ENCODE peak calls at places on chromosomes 6 and 20, in eight cellular contexts. R, B, K, L, T, Q, P and V are unnamed samples.

GRCh38 chr6:3231213-3232016 is 4.0 kb upstream of the TUBB2B start:
- DNase-seq in Q (peak; percentile 51), L (peak; percentile 88), P (peak; percentile 92), K (no peak), B (peak; percentile 55), R (peak; percentile 70), T (no peak), V (no peak)

GRCh38 chr6:140064371-140064770 is 689.9 kb upstream of the CITED2 start:
- DNase-seq in Q (no peak), K (no peak), B (peak; percentile 20), L (no peak), R (no peak), P (no peak), T (no peak), V (no peak)

GRCh38 chr6:87832025-87832825 is 130.2 kb upstream of the AKIRIN2 start:
- DNase-seq in B (no peak), P (no peak), T (no peak), Q (peak; percentile 58), K (no peak), L (peak; percentile 63), R (peak; percentile 49), V (no peak)

GRCh38 chr20:56469077-56469449 is 636 bp downstream of the RTF2 start:
- DNase-seq in L (peak; percentile 21), Q (no peak), T (no peak), R (no peak), K (no peak), B (no peak), P (no peak), V (no peak)

GRCh38 chr20:48360338-48360698 is 467.5 kb downstream of the PREX1 start:
- DNase-seq in T (no peak), K (no peak), L (no peak), P (no peak), B (no peak), R (no peak), Q (no peak), V (no peak)

GRCh38 chr6:90790696-90791095 is 203.8 kb upstream of the MAP3K7 start:
- DNase-seq in P (no peak), L (peak; percentile 87), Q (peak; percentile 77), T (no peak), R (no peak), K (no peak), B (no peak), V (no peak)

GRCh38 chr20:24998631-24999445 is 6.3 kb upstream of the APMAP start:
- DNase-seq in R (no peak), K (no peak), T (no peak), B (peak; percentile 2), Q (no peak), P (peak; percentile 83), L (peak; percentile 31), V (peak; percentile 34)

GRCh38 chr6:40356242-40356910 is 230.8 kb downstream of the LRFN2 start:
- DNase-seq in P (peak; percentile 46), K (no peak), B (no peak), L (peak; percentile 55), T (peak; percentile 4), Q (no peak), R (no peak), V (no peak)

GRCh38 chr6:154792761-154793160 is 59.5 kb downstream of the SCAF8 start:
- DNase-seq in B (no peak), P (no peak), K (no peak), R (peak; percentile 85), L (peak; percentile 14), T (no peak), Q (peak; percentile 63), V (no peak)

GRCh38 chr20:33945391-33946079 is 48.2 kb upstream of the RALY start:
- DNase-seq in K (no peak), Q (peak; percentile 91), R (peak; percentile 58), B (no peak), L (peak; percentile 94), P (no peak), T (no peak), V (no peak)

GRCh38 chr20:12941025-12941424 is 67.7 kb upstream of the SPTLC3 start:
- DNase-seq in R (peak; percentile 68), K (no peak), T (no peak), Q (peak; percentile 29), B (no peak), L (no peak), P (no peak), V (no peak)

GRCh38 chr20:37386505-37387201 is 40.7 kb downstream of the SRC start:
- DNase-seq in B (peak; percentile 9), P (no peak), T (peak; percentile 51), Q (no peak), R (no peak), L (no peak), K (no peak), V (no peak)

GRCh38 chr6:134176283-134176975 is 124.0 kb upstream of the SLC2A12 start:
- DNase-seq in P (peak; percentile 88), L (peak; percentile 76), Q (peak; percentile 35), K (no peak), R (peak; percentile 21), T (no peak), B (peak; percentile 54), V (no peak)

GRCh38 chr6:85126448-85127178 is 323.3 kb upstream of the NT5E start:
- DNase-seq in R (peak; percentile 67), L (peak; percentile 80), Q (peak; percentile 67), B (no peak), P (peak; percentile 90), T (peak; percentile 39), K (no peak), V (peak; percentile 19)

GRCh38 chr6:161607696-161608297 is 333.9 kb upstream of the AGPAT4 start:
- DNase-seq in L (no peak), Q (no peak), T (no peak), P (no peak), R (no peak), K (no peak), B (no peak), V (no peak)

GRCh38 chr20:54545959-54546358 is 70.6 kb downstream of the DOK5 start:
- DNase-seq in T (no peak), Q (peak; percentile 8), K (no peak), L (peak; percentile 4), R (no peak), P (no peak), B (no peak), V (no peak)

GRCh38 chr6:114096553-114097172 is 125.7 kb upstream of the HDAC2 start:
- DNase-seq in Q (peak; percentile 68), L (peak; percentile 75), B (no peak), R (peak; percentile 52), K (no peak), T (peak; percentile 60), P (no peak), V (no peak)

GRCh38 chr6:43871933-43872332 is 101.9 kb downstream of the VEGFA start:
- DNase-seq in Q (no peak), L (no peak), R (no peak), T (no peak), K (no peak), P (no peak), B (no peak), V (no peak)

GRCh38 chr20:24063100-24063499 is 74.5 kb upstream of the GGTLC1 start:
- DNase-seq in B (no peak), T (no peak), L (no peak), Q (no peak), P (no peak), R (no peak), K (no peak), V (no peak)

GRCh38 chr20:49356676-49357075 is 78.8 kb upstream of the ZNFX1 start:
- DNase-seq in Q (no peak), R (peak; percentile 53), B (no peak), L (no peak), T (no peak), K (no peak), P (no peak), V (no peak)

GRCh38 chr6:106026748-106027147 is 59.4 kb upstream of the PRDM1 start:
- DNase-seq in P (no peak), B (no peak), R (no peak), L (peak; percentile 6), Q (peak; percentile 29), T (no peak), K (no peak), V (no peak)

GRCh38 chr20:4569092-4569491 is 152.6 kb upstream of the PRND start:
- DNase-seq in Q (no peak), R (no peak), L (no peak), B (no peak), T (no peak), P (no peak), K (no peak), V (no peak)

GRCh38 chr6:105164418-105164817 is 15.4 kb downstream of the POPDC3 start:
- DNase-seq in K (no peak), B (no peak), Q (peak; percentile 68), T (no peak), L (peak; percentile 68), R (peak; percentile 54), P (no peak), V (no peak)

GRCh38 chr6:74891358-74891811 is 314.5 kb downstream of the COL12A1 start:
- DNase-seq in T (no peak), K (no peak), B (peak; percentile 70), P (no peak), L (peak; percentile 59), R (no peak), Q (peak; percentile 79), V (no peak)

GRCh38 chr6:47252636-47253035 is 57.1 kb downstream of the TNFRSF21 start:
- DNase-seq in R (no peak), P (no peak), Q (no peak), K (no peak), T (no peak), L (no peak), B (no peak), V (no peak)

GRCh38 chr6:136282906-136283305 is 6.7 kb downstream of the BCLAF1 start:
- DNase-seq in K (no peak), B (no peak), P (no peak), L (no peak), T (no peak), R (no peak), Q (no peak), V (no peak)
- H3K4me3 ChIP-seq in K (no peak overlapping the region), B (no peak overlapping the region), P (no peak overlapping the region), L (peak overlapping the region; percentile 12), T (no peak overlapping the region), R (no peak overlapping the region), Q (no peak overlapping the region), V (no peak overlapping the region)

GRCh38 chr20:266213-266603 is 8.7 kb downstream of the DEFB132 start:
- DNase-seq in R (no peak), P (no peak), L (no peak), B (no peak), T (no peak), Q (no peak), K (no peak), V (no peak)
- H3K4me3 ChIP-seq in R (no peak overlapping the region), P (no peak overlapping the region), L (peak overlapping the region; percentile 70), B (no peak overlapping the region), T (no peak overlapping the region), Q (no peak overlapping the region), K (peak overlapping the region; percentile 69), V (peak overlapping the region; percentile 54)

GRCh38 chr6:81630719-81631118 is 121.8 kb downstream of the TENT5A start:
- DNase-seq in Q (no peak), L (no peak), P (no peak), T (no peak), R (no peak), K (no peak), B (no peak), V (no peak)
- H3K4me3 ChIP-seq in Q (no peak overlapping the region), L (no peak overlapping the region), P (no peak overlapping the region), T (no peak overlapping the region), R (no peak overlapping the region), K (no peak overlapping the region), B (no peak overlapping the region), V (no peak overlapping the region)

DNA sequence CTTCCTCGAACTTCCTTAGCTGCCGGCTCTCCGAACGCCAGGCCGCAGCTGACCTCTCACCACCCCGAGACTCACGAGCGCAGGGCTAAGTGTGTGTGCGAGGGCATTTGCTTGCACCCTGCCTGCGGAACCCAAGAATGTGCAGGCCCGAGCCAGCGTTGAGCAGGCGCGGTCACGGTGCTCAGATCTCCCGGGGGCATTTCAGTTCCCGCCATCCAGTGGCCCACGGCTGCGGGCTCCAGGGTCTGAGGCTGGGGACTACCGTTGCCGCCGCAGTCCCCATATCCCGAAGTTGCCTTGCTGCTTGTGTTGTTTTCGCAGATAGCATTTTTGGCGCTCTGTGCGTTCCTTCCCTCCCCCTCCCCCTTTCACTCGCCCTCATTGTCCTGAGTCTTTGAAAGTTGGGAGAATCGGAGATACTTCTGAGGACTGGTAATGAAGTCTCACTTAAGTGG is 1.7 kb downstream of the NR2E1 start:
- DNase-seq in B (no peak), K (no peak), R (no peak), L (no peak), Q (no peak), P (no peak), T (no peak), V (no peak)
- H3K4me3 ChIP-seq in B (no peak overlapping the region), K (peak overlapping the region; percentile 41), R (no peak overlapping the region), L (no peak overlapping the region), Q (no peak overlapping the region), P (no peak overlapping the region), T (no peak overlapping the region), V (peak overlapping the region; percentile 8)